ENCODE peak calls at places on chromosomes 5 and 9, in six cellular contexts. J, K, Y, Z, D and P are unnamed samples.
A peak's percentile ranks its signal among the peaks of the same experiment; 100 is the strongest.

GRCh38 chr9:137017071-137017470 is 11.0 kb downstream of the ABCA2 start:
- DNase-seq in J (no peak), K (no peak), Y (no peak), Z (no peak), D (no peak), P (no peak)

GRCh38 chr9:10875752-10876151 is 262.9 kb upstream of the PTPRD start:
- DNase-seq in J (no peak), K (no peak), Y (peak; percentile 56), Z (no peak), D (no peak), P (no peak)

GRCh38 chr9:21160178-21160577 is 6.3 kb downstream of the IFNA21 start:
- DNase-seq in J (no peak), K (no peak), Y (no peak), Z (no peak), D (no peak), P (no peak)

GRCh38 chr5:100518377-100518776 is 16.8 kb upstream of the FAM174A start:
- DNase-seq in J (no peak), K (peak; percentile 25), Y (no peak), Z (no peak), D (no peak), P (no peak)

GRCh38 chr5:97501965-97502305 is 318.9 kb upstream of the RIOK2 start:
- DNase-seq in J (no peak), K (no peak), Y (peak; percentile 60), Z (no peak), D (no peak), P (no peak)

GRCh38 chr5:136042665-136043121 is 13.9 kb downstream of the TGFBI start:
- DNase-seq in J (no peak), K (no peak), Y (peak; percentile 71), Z (peak; percentile 29), D (no peak), P (no peak)

GRCh38 chr9:16133556-16134227 is 580.8 kb downstream of the CCDC171 start:
- DNase-seq in J (no peak), K (peak; percentile 79), Y (peak; percentile 88), Z (peak; percentile 63), D (peak; percentile 37), P (peak; percentile 70)

GRCh38 chr5:54455413-54456157 is at the start of gene HSPB3:
- DNase-seq in J (no peak), K (no peak), Y (no peak), Z (no peak), D (no peak), P (no peak)

GRCh38 chr5:103174147-103174546 is 54.0 kb downstream of the PPIP5K2 start:
- DNase-seq in J (no peak), K (no peak), Y (no peak), Z (no peak), D (no peak), P (no peak)

GRCh38 chr9:33437898-33438297 is 9.5 kb downstream of the AQP3 start:
- DNase-seq in J (no peak), K (no peak), Y (no peak), Z (no peak), D (no peak), P (no peak)

GRCh38 chr5:89457411-89458329 is 574.7 kb upstream of the MEF2C start:
- DNase-seq in J (no peak), K (peak; percentile 0), Y (peak; percentile 90), Z (no peak), D (no peak), P (peak; percentile 86)

GRCh38 chr5:138180841-138181240 is 1.9 kb downstream of the KIF20A start:
- DNase-seq in J (no peak), K (no peak), Y (no peak), Z (no peak), D (no peak), P (no peak)

GRCh38 chr5:132182366-132183040 is 45.1 kb downstream of the P4HA2 start:
- DNase-seq in J (no peak), K (no peak), Y (no peak), Z (no peak), D (no peak), P (no peak)

GRCh38 chr9:124238546-124239140 is 19.1 kb upstream of the NEK6 start:
- DNase-seq in J (no peak), K (no peak), Y (no peak), Z (no peak), D (no peak), P (no peak)

GRCh38 chr5:75964008-75964407 is 119.2 kb upstream of the SV2C start:
- DNase-seq in J (no peak), K (no peak), Y (no peak), Z (no peak), D (no peak), P (no peak)

GRCh38 chr9:128921881-128922763 is 1.3 kb downstream of the PHYHD1 start:
- DNase-seq in J (no peak), K (no peak), Y (no peak), Z (peak; percentile 62), D (no peak), P (no peak)

GRCh38 chr5:84825616-84826015 is 440.9 kb upstream of the EDIL3 start:
- DNase-seq in J (no peak), K (no peak), Y (peak; percentile 36), Z (no peak), D (no peak), P (no peak)

GRCh38 chr5:141101059-141101458 is 786 bp downstream of the PCDHB3 start:
- DNase-seq in J (no peak), K (no peak), Y (no peak), Z (no peak), D (no peak), P (no peak)

GRCh38 chr5:142692280-142692775 is 6.4 kb upstream of the FGF1 start:
- DNase-seq in J (no peak), K (no peak), Y (no peak), Z (no peak), D (no peak), P (no peak)

GRCh38 chr9:4106744-4107143 is 193.1 kb downstream of the GLIS3 start:
- DNase-seq in J (no peak), K (no peak), Y (no peak), Z (no peak), D (no peak), P (no peak)

GRCh38 chr9:99056876-99057664 is 47.8 kb upstream of the TGFBR1 start:
- DNase-seq in J (no peak), K (no peak), Y (peak; percentile 64), Z (no peak), D (no peak), P (no peak)

GRCh38 chr9:122526602-122527001 is 491 bp downstream of the OR1N1 start:
- DNase-seq in J (no peak), K (no peak), Y (no peak), Z (no peak), D (no peak), P (no peak)

GRCh38 chr5:169804861-169805260 is 167.8 kb downstream of the DOCK2 start:
- DNase-seq in J (no peak), K (no peak), Y (no peak), Z (no peak), D (no peak), P (no peak)

GRCh38 chr9:124558777-124559470 is 51.7 kb upstream of the NR5A1 start:
- DNase-seq in J (no peak), K (no peak), Y (no peak), Z (no peak), D (no peak), P (no peak)

GRCh38 chr5:64947031-64947430 is 178.3 kb downstream of the CWC27 start:
- DNase-seq in J (no peak), K (no peak), Y (peak; percentile 2), Z (peak; percentile 22), D (no peak), P (no peak)

GRCh38 chr5:142584843-142585242 is 101.0 kb downstream of the FGF1 start:
- DNase-seq in J (no peak), K (no peak), Y (no peak), Z (no peak), D (no peak), P (no peak)

GRCh38 chr9:135128035-135128670 is 40.7 kb downstream of the OLFM1 start:
- DNase-seq in J (no peak), K (no peak), Y (no peak), Z (no peak), D (no peak), P (no peak)

GRCh38 chr5:71887680-71888079 is 168.6 kb downstream of the CARTPT start:
- DNase-seq in J (no peak), K (peak; percentile 87), Y (peak; percentile 64), Z (peak; percentile 70), D (peak; percentile 62), P (peak; percentile 77)

GRCh38 chr5:57231607-57232006 is 57.7 kb downstream of the GPBP1 start:
- DNase-seq in J (no peak), K (no peak), Y (no peak), Z (no peak), D (no peak), P (no peak)

GRCh38 chr9:86591472-86591871 is 237.3 kb upstream of the TUT7 start:
- DNase-seq in J (no peak), K (no peak), Y (no peak), Z (no peak), D (no peak), P (no peak)

GRCh38 chr9:33143241-33143642 is 23.9 kb downstream of the B4GALT1 start:
- DNase-seq in J (no peak), K (peak; percentile 29), Y (no peak), Z (peak; percentile 50), D (no peak), P (no peak)

GRCh38 chr9:131636593-131636992 is 91.3 kb downstream of the PRRT1B start:
- DNase-seq in J (no peak), K (no peak), Y (no peak), Z (no peak), D (no peak), P (no peak)